ENCODE peak calls at places on chromosomes 3 and 15, in nine cellular contexts. One of them, this sample, is unnamed.

GRCh38 chr3:185115371-185115770 is 37.5 kb downstream of the C3orf70 start:
- DNase-seq in CD4-positive, CD25-positive, alpha-beta regulatory T cell: no peak
- DNase-seq in activated naive CD4-positive, alpha-beta T cell treated with Interleukin-2 at 50 U/mL for 16 hours: no peak
- DNase-seq in GM10248: no peak
- DNase-seq in T-helper 1 cell: no peak
- DNase-seq in stimulated activated CD4-positive, alpha-beta T cell treated with anti-CD3 and anti-CD28 coated beads, Interleukin-2, amount 100 ng/mL, for 48 hours: no peak
- DNase-seq in stimulated activated CD8-positive, alpha-beta memory T cell treated with anti-CD3 and anti-CD28 coated beads, Interleukin-15, amount 100 ng/mL, for 24 hours: no peak
- DNase-seq in CD14-positive monocyte: no peak
- DNase-seq in activated CD8-positive, alpha-beta memory T cell treated with anti-CD3 and anti-CD28 coated beads for 48 hours: no peak
- DNase-seq in this sample: no peak

GRCh38 chr3:10142707-10143560 is 1.4 kb downstream of the VHL start:
- DNase-seq in CD4-positive, CD25-positive, alpha-beta regulatory T cell: no peak
- DNase-seq in stimulated activated CD8-positive, alpha-beta memory T cell treated with anti-CD3 and anti-CD28 coated beads, Interleukin-15, amount 100 ng/mL, for 24 hours: no peak
- DNase-seq in T-helper 1 cell: no peak
- DNase-seq in stimulated activated CD4-positive, alpha-beta T cell treated with anti-CD3 and anti-CD28 coated beads, Interleukin-2, amount 100 ng/mL, for 48 hours: no peak
- DNase-seq in activated CD8-positive, alpha-beta memory T cell treated with anti-CD3 and anti-CD28 coated beads for 48 hours: no peak
- DNase-seq in CD14-positive monocyte: no peak
- DNase-seq in GM10248: peak; percentile 30
- DNase-seq in activated naive CD4-positive, alpha-beta T cell treated with Interleukin-2 at 50 U/mL for 16 hours: peak; percentile 14
- DNase-seq in this sample: no peak

GRCh38 chr15:87943629-87944028 is 312.9 kb downstream of the NTRK3 start:
- DNase-seq in stimulated activated CD8-positive, alpha-beta memory T cell treated with anti-CD3 and anti-CD28 coated beads, Interleukin-15, amount 100 ng/mL, for 24 hours: no peak
- DNase-seq in GM10248: no peak
- DNase-seq in T-helper 1 cell: no peak
- DNase-seq in stimulated activated CD4-positive, alpha-beta T cell treated with anti-CD3 and anti-CD28 coated beads, Interleukin-2, amount 100 ng/mL, for 48 hours: no peak
- DNase-seq in CD14-positive monocyte: no peak
- DNase-seq in CD4-positive, CD25-positive, alpha-beta regulatory T cell: no peak
- DNase-seq in activated CD8-positive, alpha-beta memory T cell treated with anti-CD3 and anti-CD28 coated beads for 48 hours: no peak
- DNase-seq in activated naive CD4-positive, alpha-beta T cell treated with Interleukin-2 at 50 U/mL for 16 hours: no peak
- DNase-seq in this sample: no peak

GRCh38 chr3:39812537-39812936 is 3.1 kb downstream of the MYRIP start:
- DNase-seq in CD14-positive monocyte: no peak
- DNase-seq in CD4-positive, CD25-positive, alpha-beta regulatory T cell: no peak
- DNase-seq in GM10248: no peak
- DNase-seq in stimulated activated CD8-positive, alpha-beta memory T cell treated with anti-CD3 and anti-CD28 coated beads, Interleukin-15, amount 100 ng/mL, for 24 hours: no peak
- DNase-seq in activated CD8-positive, alpha-beta memory T cell treated with anti-CD3 and anti-CD28 coated beads for 48 hours: no peak
- DNase-seq in activated naive CD4-positive, alpha-beta T cell treated with Interleukin-2 at 50 U/mL for 16 hours: no peak
- DNase-seq in T-helper 1 cell: no peak
- DNase-seq in stimulated activated CD4-positive, alpha-beta T cell treated with anti-CD3 and anti-CD28 coated beads, Interleukin-2, amount 100 ng/mL, for 48 hours: no peak
- DNase-seq in this sample: no peak

GRCh38 chr3:180743813-180744212 is 64.5 kb upstream of the CCDC39 start:
- DNase-seq in activated naive CD4-positive, alpha-beta T cell treated with Interleukin-2 at 50 U/mL for 16 hours: no peak
- DNase-seq in GM10248: no peak
- DNase-seq in CD4-positive, CD25-positive, alpha-beta regulatory T cell: no peak
- DNase-seq in stimulated activated CD4-positive, alpha-beta T cell treated with anti-CD3 and anti-CD28 coated beads, Interleukin-2, amount 100 ng/mL, for 48 hours: no peak
- DNase-seq in CD14-positive monocyte: no peak
- DNase-seq in T-helper 1 cell: no peak
- DNase-seq in activated CD8-positive, alpha-beta memory T cell treated with anti-CD3 and anti-CD28 coated beads for 48 hours: no peak
- DNase-seq in stimulated activated CD8-positive, alpha-beta memory T cell treated with anti-CD3 and anti-CD28 coated beads, Interleukin-15, amount 100 ng/mL, for 24 hours: no peak
- DNase-seq in this sample: no peak

GRCh38 chr3:197749315-197749600 is 425 bp upstream of the FYTTD1 start:
- DNase-seq in activated naive CD4-positive, alpha-beta T cell treated with Interleukin-2 at 50 U/mL for 16 hours: peak; percentile 66
- DNase-seq in stimulated activated CD4-positive, alpha-beta T cell treated with anti-CD3 and anti-CD28 coated beads, Interleukin-2, amount 100 ng/mL, for 48 hours: no peak
- DNase-seq in CD14-positive monocyte: no peak
- DNase-seq in CD4-positive, CD25-positive, alpha-beta regulatory T cell: peak; percentile 50
- DNase-seq in activated CD8-positive, alpha-beta memory T cell treated with anti-CD3 and anti-CD28 coated beads for 48 hours: no peak
- DNase-seq in T-helper 1 cell: peak; percentile 49
- DNase-seq in stimulated activated CD8-positive, alpha-beta memory T cell treated with anti-CD3 and anti-CD28 coated beads, Interleukin-15, amount 100 ng/mL, for 24 hours: peak; percentile 13
- DNase-seq in GM10248: no peak
- DNase-seq in this sample: no peak

GRCh38 chr3:183122257-183122932 is 23.1 kb upstream of the MCCC1 start:
- DNase-seq in GM10248: peak; percentile 61
- DNase-seq in activated naive CD4-positive, alpha-beta T cell treated with Interleukin-2 at 50 U/mL for 16 hours: no peak
- DNase-seq in T-helper 1 cell: no peak
- DNase-seq in stimulated activated CD4-positive, alpha-beta T cell treated with anti-CD3 and anti-CD28 coated beads, Interleukin-2, amount 100 ng/mL, for 48 hours: no peak
- DNase-seq in stimulated activated CD8-positive, alpha-beta memory T cell treated with anti-CD3 and anti-CD28 coated beads, Interleukin-15, amount 100 ng/mL, for 24 hours: no peak
- DNase-seq in CD4-positive, CD25-positive, alpha-beta regulatory T cell: no peak
- DNase-seq in activated CD8-positive, alpha-beta memory T cell treated with anti-CD3 and anti-CD28 coated beads for 48 hours: no peak
- DNase-seq in CD14-positive monocyte: no peak
- DNase-seq in this sample: no peak

GRCh38 chr3:30641612-30642251 is 35.3 kb downstream of the TGFBR2 start:
- DNase-seq in CD4-positive, CD25-positive, alpha-beta regulatory T cell: no peak
- DNase-seq in activated naive CD4-positive, alpha-beta T cell treated with Interleukin-2 at 50 U/mL for 16 hours: no peak
- DNase-seq in GM10248: no peak
- DNase-seq in CD14-positive monocyte: no peak
- DNase-seq in stimulated activated CD4-positive, alpha-beta T cell treated with anti-CD3 and anti-CD28 coated beads, Interleukin-2, amount 100 ng/mL, for 48 hours: no peak
- DNase-seq in activated CD8-positive, alpha-beta memory T cell treated with anti-CD3 and anti-CD28 coated beads for 48 hours: no peak
- DNase-seq in stimulated activated CD8-positive, alpha-beta memory T cell treated with anti-CD3 and anti-CD28 coated beads, Interleukin-15, amount 100 ng/mL, for 24 hours: no peak
- DNase-seq in T-helper 1 cell: no peak
- DNase-seq in this sample: no peak

GRCh38 chr15:58330468-58330793 is 101.4 kb upstream of the LIPC start:
- DNase-seq in GM10248: no peak
- DNase-seq in activated naive CD4-positive, alpha-beta T cell treated with Interleukin-2 at 50 U/mL for 16 hours: no peak
- DNase-seq in activated CD8-positive, alpha-beta memory T cell treated with anti-CD3 and anti-CD28 coated beads for 48 hours: no peak
- DNase-seq in stimulated activated CD4-positive, alpha-beta T cell treated with anti-CD3 and anti-CD28 coated beads, Interleukin-2, amount 100 ng/mL, for 48 hours: no peak
- DNase-seq in CD4-positive, CD25-positive, alpha-beta regulatory T cell: no peak
- DNase-seq in T-helper 1 cell: no peak
- DNase-seq in stimulated activated CD8-positive, alpha-beta memory T cell treated with anti-CD3 and anti-CD28 coated beads, Interleukin-15, amount 100 ng/mL, for 24 hours: no peak
- DNase-seq in CD14-positive monocyte: no peak
- DNase-seq in this sample: no peak

GRCh38 chr3:112699436-112699978 is 58.6 kb upstream of the CCDC80 start:
- DNase-seq in T-helper 1 cell: no peak
- DNase-seq in stimulated activated CD8-positive, alpha-beta memory T cell treated with anti-CD3 and anti-CD28 coated beads, Interleukin-15, amount 100 ng/mL, for 24 hours: no peak
- DNase-seq in CD14-positive monocyte: no peak
- DNase-seq in activated CD8-positive, alpha-beta memory T cell treated with anti-CD3 and anti-CD28 coated beads for 48 hours: no peak
- DNase-seq in stimulated activated CD4-positive, alpha-beta T cell treated with anti-CD3 and anti-CD28 coated beads, Interleukin-2, amount 100 ng/mL, for 48 hours: no peak
- DNase-seq in GM10248: no peak
- DNase-seq in CD4-positive, CD25-positive, alpha-beta regulatory T cell: no peak
- DNase-seq in activated naive CD4-positive, alpha-beta T cell treated with Interleukin-2 at 50 U/mL for 16 hours: no peak
- DNase-seq in this sample: no peak

GRCh38 chr15:86101818-86102217 is 22.1 kb downstream of the AGBL1 start:
- DNase-seq in activated naive CD4-positive, alpha-beta T cell treated with Interleukin-2 at 50 U/mL for 16 hours: no peak
- DNase-seq in T-helper 1 cell: no peak
- DNase-seq in stimulated activated CD4-positive, alpha-beta T cell treated with anti-CD3 and anti-CD28 coated beads, Interleukin-2, amount 100 ng/mL, for 48 hours: no peak
- DNase-seq in activated CD8-positive, alpha-beta memory T cell treated with anti-CD3 and anti-CD28 coated beads for 48 hours: no peak
- DNase-seq in CD14-positive monocyte: no peak
- DNase-seq in stimulated activated CD8-positive, alpha-beta memory T cell treated with anti-CD3 and anti-CD28 coated beads, Interleukin-15, amount 100 ng/mL, for 24 hours: no peak
- DNase-seq in CD4-positive, CD25-positive, alpha-beta regulatory T cell: no peak
- DNase-seq in GM10248: no peak
- DNase-seq in this sample: no peak

GRCh38 chr3:101778385-101779046 is 495 bp upstream of the NXPE3 start:
- DNase-seq in CD4-positive, CD25-positive, alpha-beta regulatory T cell: no peak
- DNase-seq in GM10248: no peak
- DNase-seq in stimulated activated CD8-positive, alpha-beta memory T cell treated with anti-CD3 and anti-CD28 coated beads, Interleukin-15, amount 100 ng/mL, for 24 hours: no peak
- DNase-seq in activated CD8-positive, alpha-beta memory T cell treated with anti-CD3 and anti-CD28 coated beads for 48 hours: no peak
- DNase-seq in stimulated activated CD4-positive, alpha-beta T cell treated with anti-CD3 and anti-CD28 coated beads, Interleukin-2, amount 100 ng/mL, for 48 hours: no peak
- DNase-seq in activated naive CD4-positive, alpha-beta T cell treated with Interleukin-2 at 50 U/mL for 16 hours: no peak
- DNase-seq in CD14-positive monocyte: no peak
- DNase-seq in T-helper 1 cell: no peak
- DNase-seq in this sample: no peak

GRCh38 chr3:52707585-52707984 is 1.7 kb downstream of the SPCS1 start:
- DNase-seq in GM10248: peak; percentile 24
- DNase-seq in stimulated activated CD8-positive, alpha-beta memory T cell treated with anti-CD3 and anti-CD28 coated beads, Interleukin-15, amount 100 ng/mL, for 24 hours: no peak
- DNase-seq in CD14-positive monocyte: no peak
- DNase-seq in activated naive CD4-positive, alpha-beta T cell treated with Interleukin-2 at 50 U/mL for 16 hours: no peak
- DNase-seq in stimulated activated CD4-positive, alpha-beta T cell treated with anti-CD3 and anti-CD28 coated beads, Interleukin-2, amount 100 ng/mL, for 48 hours: no peak
- DNase-seq in T-helper 1 cell: no peak
- DNase-seq in activated CD8-positive, alpha-beta memory T cell treated with anti-CD3 and anti-CD28 coated beads for 48 hours: no peak
- DNase-seq in CD4-positive, CD25-positive, alpha-beta regulatory T cell: no peak
- DNase-seq in this sample: no peak

GRCh38 chr3:123920868-123921267 is 36.7 kb upstream of the MYLK start:
- DNase-seq in activated CD8-positive, alpha-beta memory T cell treated with anti-CD3 and anti-CD28 coated beads for 48 hours: no peak
- DNase-seq in stimulated activated CD8-positive, alpha-beta memory T cell treated with anti-CD3 and anti-CD28 coated beads, Interleukin-15, amount 100 ng/mL, for 24 hours: no peak
- DNase-seq in stimulated activated CD4-positive, alpha-beta T cell treated with anti-CD3 and anti-CD28 coated beads, Interleukin-2, amount 100 ng/mL, for 48 hours: no peak
- DNase-seq in GM10248: no peak
- DNase-seq in CD14-positive monocyte: no peak
- DNase-seq in activated naive CD4-positive, alpha-beta T cell treated with Interleukin-2 at 50 U/mL for 16 hours: no peak
- DNase-seq in CD4-positive, CD25-positive, alpha-beta regulatory T cell: no peak
- DNase-seq in T-helper 1 cell: no peak
- DNase-seq in this sample: no peak

GRCh38 chr3:138092023-138092422 is 23.4 kb downstream of the DZIP1L start:
- DNase-seq in GM10248: no peak
- DNase-seq in activated naive CD4-positive, alpha-beta T cell treated with Interleukin-2 at 50 U/mL for 16 hours: no peak
- DNase-seq in CD4-positive, CD25-positive, alpha-beta regulatory T cell: no peak
- DNase-seq in CD14-positive monocyte: no peak
- DNase-seq in stimulated activated CD4-positive, alpha-beta T cell treated with anti-CD3 and anti-CD28 coated beads, Interleukin-2, amount 100 ng/mL, for 48 hours: no peak
- DNase-seq in T-helper 1 cell: no peak
- DNase-seq in stimulated activated CD8-positive, alpha-beta memory T cell treated with anti-CD3 and anti-CD28 coated beads, Interleukin-15, amount 100 ng/mL, for 24 hours: no peak
- DNase-seq in activated CD8-positive, alpha-beta memory T cell treated with anti-CD3 and anti-CD28 coated beads for 48 hours: no peak
- DNase-seq in this sample: no peak

This sample was measured in iPS DF 6.9.